ENCODE peak calls at places on chromosomes 13 and 19, in ten cellular contexts. J, F, V, O, A, W, Q, I, Y and E are unnamed samples.

GRCh38 chr13:51636349-51636890 is 52.2 kb downstream of the WDFY2 start:
- DNase-seq in O (no peak), W (no peak), Q (no peak), J (no peak), A (no peak), I (no peak), V (no peak), Y (no peak), F (no peak), E (no peak)

GRCh38 chr13:78604782-78605611 is 1.6 kb upstream of the POU4F1 start:
- DNase-seq in J (no peak), A (no peak), O (no peak), V (no peak), F (no peak), I (no peak), W (no peak), Y (no peak), Q (no peak), E (no peak)

GRCh38 chr13:31987535-31988170 is 43.9 kb upstream of the FRY start:
- DNase-seq in J (no peak), O (peak), V (no peak), W (no peak), I (no peak), A (no peak), F (no peak), Q (no peak), Y (peak), E (no peak)

GRCh38 chr19:480016-480855 is 16.1 kb upstream of the MADCAM1 start:
- DNase-seq in F (peak), I (peak), Y (peak), O (peak), J (peak), V (peak), A (no peak), W (no peak), Q (peak), E (no peak)

GRCh38 chr19:49106648-49107135 is 7.5 kb upstream of the LIN7B start:
- DNase-seq in V (peak), I (peak), O (peak), A (no peak), J (peak), Q (no peak), W (no peak), Y (peak), F (no peak), E (no peak)

GRCh38 chr13:107370036-107370785 is 802.3 kb upstream of the ARGLU1 start:
- DNase-seq in J (no peak), I (no peak), V (peak), F (no peak), O (peak), Q (no peak), Y (peak), W (no peak), A (no peak), E (no peak)

GRCh38 chr19:35592226-35592625 is 6.3 kb downstream of the PMIS2 start:
- DNase-seq in J (no peak), W (peak), Q (no peak), A (no peak), Y (peak), I (peak), O (peak), V (peak), F (no peak), E (no peak)

GRCh38 chr13:59452189-59452588 is 711.5 kb downstream of the DIAPH3 start:
- DNase-seq in V (no peak), I (no peak), J (no peak), Q (no peak), F (no peak), Y (no peak), A (no peak), W (peak), O (no peak), E (no peak)

GRCh38 chr13:113612626-113613025 is 28.1 kb downstream of the TFDP1 start:
- DNase-seq in I (no peak), F (no peak), A (no peak), J (no peak), W (no peak), O (no peak), Q (no peak), Y (peak), V (no peak), E (no peak)

GRCh38 chr19:28537896-28538295 is 675.1 kb downstream of the UQCRFS1 start:
- DNase-seq in A (no peak), J (no peak), I (no peak), Q (no peak), V (no peak), Y (no peak), W (no peak), O (no peak), F (no peak), E (no peak)

GRCh38 chr13:109998808-109999528 is 212.6 kb upstream of the IRS2 start:
- DNase-seq in A (peak), I (no peak), J (no peak), V (peak), O (peak), Y (peak), W (no peak), F (no peak), Q (no peak), E (peak)

GRCh38 chr19:55461974-55462628 is 659 bp upstream of the ISOC2 start:
- DNase-seq in V (peak), Q (no peak), Y (no peak), O (peak), W (no peak), I (no peak), J (no peak), F (no peak), A (no peak), E (no peak)
- H3K4me3 ChIP-seq in V (peak), Q (peak), Y (peak), O (peak), W (peak), I (peak), J (peak), F (peak), A (peak), E (peak)

DNA sequence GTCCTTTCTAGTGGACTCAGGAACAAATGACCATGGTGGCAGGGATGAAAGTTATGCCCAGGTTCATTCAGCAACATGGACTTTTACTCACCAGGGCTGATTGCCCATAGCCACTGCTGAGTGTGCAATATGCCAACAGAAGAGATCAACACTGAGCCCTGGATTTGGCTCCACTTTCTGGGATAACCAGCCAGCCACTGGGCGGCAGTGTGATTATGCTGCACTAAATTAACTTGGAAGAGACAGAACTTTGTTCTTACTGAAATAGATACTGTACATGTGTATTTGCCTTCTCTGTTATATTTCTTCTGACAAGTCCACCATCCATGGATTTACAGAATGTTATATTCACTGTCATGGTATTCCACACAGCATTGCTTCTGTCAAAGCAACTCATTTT is 257.4 kb downstream of the TDRD3 start:
- DNase-seq in A (no peak), J (no peak), Y (peak), F (no peak), Q (peak), O (peak), V (peak), W (no peak), I (peak), E (no peak)
- TF ChIP-seq CTCF in A (no peak), J (no peak), Y (no peak), F (peak), Q (peak), O (peak), V (peak), W (peak), I (peak), E (peak)

GRCh38 chr19:54470276-54470887 is 2.7 kb downstream of the CDC42EP5 start:
- DNase-seq in V (no peak), W (no peak), A (no peak), I (no peak), Q (no peak), Y (no peak), O (no peak), F (no peak), J (no peak), E (no peak)
- H3K4me3 ChIP-seq in V (peak), W (no peak), A (peak), I (no peak), Q (no peak), Y (no peak), O (no peak), F (peak), J (peak), E (no peak)

GRCh38 chr13:101749584-101749983 is 297.1 kb downstream of the ITGBL1 start:
- DNase-seq in Y (no peak), F (no peak), O (no peak), J (no peak), V (no peak), I (no peak), W (no peak), A (no peak), Q (no peak), E (no peak)

GRCh38 chr13:101751488-101751887 is 299.0 kb downstream of the ITGBL1 start:
- DNase-seq in A (peak), W (no peak), Y (peak), V (peak), O (peak), J (no peak), Q (no peak), I (peak), F (no peak), E (no peak)

GRCh38 chr13:101755228-101755887 is 302.9 kb downstream of the ITGBL1 start:
- DNase-seq in A (no peak), Q (no peak), V (peak), J (no peak), W (no peak), O (no peak), F (no peak), I (no peak), Y (peak), E (no peak)

GRCh38 chr13:101757446-101758039 is 305.1 kb downstream of the ITGBL1 start:
- DNase-seq in V (peak), O (peak), A (no peak), W (no peak), J (no peak), F (no peak), Q (no peak), I (peak), Y (peak), E (no peak)

GRCh38 chr13:101752432-101752831 is 300.0 kb downstream of the ITGBL1 start:
- DNase-seq in O (no peak), Q (no peak), Y (no peak), A (no peak), W (no peak), J (no peak), F (no peak), I (no peak), V (no peak), E (no peak)
- TF ChIP-seq CTCF in O (no peak), Q (no peak), Y (no peak), A (no peak), W (no peak), J (no peak), F (no peak), I (no peak), V (no peak), E (no peak)

DNA sequence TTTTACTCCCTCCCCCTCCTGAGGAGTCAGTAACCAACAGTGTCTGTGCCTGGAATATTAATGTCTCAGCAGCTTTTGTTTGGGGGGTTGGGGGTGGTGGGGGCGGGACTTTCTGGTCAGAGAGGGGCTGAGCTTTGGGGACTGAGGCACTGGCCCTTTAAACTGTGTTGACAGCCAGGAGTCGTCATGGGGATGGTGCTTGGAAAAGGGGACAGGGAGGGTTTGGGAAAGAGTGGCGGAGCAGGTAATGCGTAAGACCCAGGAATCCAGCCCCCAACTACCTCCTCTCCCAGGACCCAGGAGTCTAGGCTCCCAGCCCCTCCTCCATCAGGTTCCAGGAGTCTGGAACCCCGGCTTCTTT is 5.2 kb downstream of the CADM4 start:
- DNase-seq in V (no peak), Y (no peak), Q (no peak), I (no peak), F (no peak), W (no peak), O (no peak), J (no peak), A (no peak), E (no peak)
- H3K4me3 ChIP-seq in V (no peak), Y (peak), Q (no peak), I (peak), F (peak), W (no peak), O (no peak), J (no peak), A (no peak), E (no peak)

GRCh38 chr13:76019421-76020044 is 383.4 kb downstream of the LMO7 start:
- DNase-seq in Q (no peak), Y (peak), I (peak), W (no peak), O (no peak), F (no peak), A (no peak), J (no peak), V (no peak), E (no peak)
- TF ChIP-seq CTCF in Q (no peak), Y (peak), I (no peak), W (no peak), O (peak), F (no peak), A (peak), J (no peak), V (peak), E (peak)